ENCODE peak calls at places on chromosome 11, in five cellular contexts. I is PC-3, D is breast epithelium, L is dermis blood vessel endothelial cell, W is AG08396. M is an unnamed sample.

GRCh38 chr11:122317337-122317736 is 201.3 kb upstream of the BLID start:
- DNase-seq in I (no peak), D (no peak), L (no peak), W (peak; percentile 28), M (no peak)

GRCh38 chr11:18192988-18193387 is 20.4 kb downstream of the MRGPRX4 start:
- DNase-seq in I (peak; percentile 7), D (no peak), L (no peak), W (no peak), M (no peak)

GRCh38 chr11:117625237-117625636 is 171.8 kb downstream of the DSCAML1 start:
- DNase-seq in I (no peak), D (no peak), L (no peak), W (no peak), M (no peak)

GRCh38 chr11:13446444-13446843 is 16.6 kb downstream of the BTBD10 start:
- DNase-seq in I (peak; percentile 62), D (no peak), L (peak; percentile 74), W (peak; percentile 20), M (no peak)

GRCh38 chr11:102012946-102013345 is 34.3 kb upstream of the CFAP300 start:
- DNase-seq in I (no peak), D (no peak), L (no peak), W (no peak), M (no peak)

GRCh38 chr11:123899792-123900191 is 2.2 kb upstream of the OR8D4 start:
- DNase-seq in I (no peak), D (no peak), L (no peak), W (no peak), M (no peak)

GRCh38 chr11:22192642-22193347 is at the start of gene ANO5:
- DNase-seq in I (no peak), D (peak; percentile 16), L (no peak), W (peak; percentile 26), M (no peak)

GRCh38 chr11:28086569-28086968 is 21.4 kb downstream of the KIF18A start:
- DNase-seq in I (peak; percentile 80), D (no peak), L (no peak), W (peak; percentile 1), M (no peak)

GRCh38 chr11:113446112-113446511 is 29.1 kb downstream of the DRD2 start:
- DNase-seq in I (peak; percentile 94), D (no peak), L (no peak), W (no peak), M (no peak)

GRCh38 chr11:94934362-94934761 is 39.0 kb downstream of the CWC15 start:
- DNase-seq in I (no peak), D (no peak), L (peak; percentile 70), W (peak; percentile 42), M (no peak)

GRCh38 chr11:71996946-71997345 is 1.8 kb upstream of the IL18BP start:
- DNase-seq in I (no peak), D (no peak), L (no peak), W (no peak), M (no peak)

GRCh38 chr11:63505857-63506528 is at the start of gene LGALS12:
- DNase-seq in I (no peak), D (no peak), L (no peak), W (no peak), M (no peak)

GRCh38 chr11:20249313-20249873 is 89.1 kb upstream of the DBX1 start:
- DNase-seq in I (no peak), D (no peak), L (no peak), W (no peak), M (no peak)

GRCh38 chr11:118679483-118679882 is at the start of gene TREH:
- DNase-seq in I (no peak), D (no peak), L (no peak), W (no peak), M (no peak)

GRCh38 chr11:79592441-79593223 is 151.8 kb upstream of the TENM4 start:
- DNase-seq in I (no peak), D (no peak), L (no peak), W (no peak), M (no peak)

GRCh38 chr11:67006029-67006884 is 16.7 kb upstream of the SYT12 start:
- DNase-seq in I (peak; percentile 49), D (no peak), L (peak; percentile 38), W (peak; percentile 48), M (no peak)

GRCh38 chr11:28366549-28367341 is 258.6 kb downstream of the METTL15 start:
- DNase-seq in I (no peak), D (no peak), L (no peak), W (peak; percentile 48), M (no peak)

GRCh38 chr11:111807098-111807497 is 40.9 kb upstream of the PPP2R1B start:
- DNase-seq in I (no peak), D (no peak), L (no peak), W (no peak), M (no peak)

GRCh38 chr11:66071326-66071870 is 1.3 kb downstream of the PACS1 start:
- DNase-seq in I (no peak), D (no peak), L (peak; percentile 14), W (no peak), M (no peak)

GRCh38 chr11:63767415-63768231 is 952 bp downstream of the ZFTA start:
- DNase-seq in I (peak; percentile 77), D (no peak), L (peak; percentile 73), W (peak; percentile 80), M (peak; percentile 87)

GRCh38 chr11:45470151-45471001 is 184.2 kb upstream of the SYT13 start:
- DNase-seq in I (no peak), D (no peak), L (no peak), W (no peak), M (no peak)

GRCh38 chr11:110447897-110448522 is 18.3 kb downstream of the FDX1 start:
- DNase-seq in I (peak; percentile 88), D (no peak), L (peak; percentile 37), W (no peak), M (no peak)

GRCh38 chr11:78161937-78162336 is 22.5 kb upstream of the ALG8 start:
- DNase-seq in I (no peak), D (no peak), L (peak; percentile 33), W (no peak), M (no peak)

GRCh38 chr11:129950319-129951034 is 52.2 kb downstream of the PRDM10 start:
- DNase-seq in I (no peak), D (peak; percentile 57), L (peak; percentile 85), W (no peak), M (peak; percentile 70)